ENCODE peak calls at places on chromosome 4, in four cellular contexts. One of them, this sample, is unnamed.

GRCh38 chr4:98544141-98544817 is 114.1 kb downstream of the TSPAN5 start:
- DNase-seq in fibroblast of lung: no peak
- DNase-seq in WERI-Rb-1: no peak
- DNase-seq in heart right ventricle: no peak
- DNase-seq in this sample: no peak

GRCh38 chr4:140237616-140238352 is 83.8 kb upstream of the MAML3 start:
- DNase-seq in heart right ventricle: peak; percentile 76
- DNase-seq in WERI-Rb-1: peak; percentile 83
- DNase-seq in fibroblast of lung: peak; percentile 97
- DNase-seq in this sample: peak; percentile 83

GRCh38 chr4:99847362-99847976 is 30.8 kb downstream of the DAPP1 start:
- DNase-seq in fibroblast of lung: no peak
- DNase-seq in heart right ventricle: no peak
- DNase-seq in WERI-Rb-1: no peak
- DNase-seq in this sample: no peak

GRCh38 chr4:150572704-150573504 is 9.0 kb upstream of the MAB21L2 start:
- DNase-seq in heart right ventricle: no peak
- DNase-seq in fibroblast of lung: no peak
- DNase-seq in WERI-Rb-1: no peak
- DNase-seq in this sample: no peak

GRCh38 chr4:4216668-4217067 is 10.1 kb downstream of the OTOP1 start:
- DNase-seq in WERI-Rb-1: no peak
- DNase-seq in heart right ventricle: no peak
- DNase-seq in fibroblast of lung: no peak
- DNase-seq in this sample: no peak

GRCh38 chr4:41192136-41192535 is 22.2 kb downstream of the APBB2 start:
- DNase-seq in WERI-Rb-1: no peak
- DNase-seq in heart right ventricle: no peak
- DNase-seq in fibroblast of lung: no peak
- DNase-seq in this sample: no peak

GRCh38 chr4:124307143-124307542 is 405.4 kb downstream of the ANKRD50 start:
- DNase-seq in fibroblast of lung: no peak
- DNase-seq in heart right ventricle: no peak
- DNase-seq in WERI-Rb-1: no peak
- DNase-seq in this sample: no peak

GRCh38 chr4:78432896-78433295 is 118.7 kb upstream of the ANXA3 start:
- DNase-seq in fibroblast of lung: no peak
- DNase-seq in heart right ventricle: no peak
- DNase-seq in WERI-Rb-1: no peak
- DNase-seq in this sample: no peak

GRCh38 chr4:8215001-8215427 is 15.9 kb downstream of the SH3TC1 start:
- DNase-seq in fibroblast of lung: peak; percentile 90
- DNase-seq in WERI-Rb-1: no peak
- DNase-seq in heart right ventricle: no peak
- DNase-seq in this sample: no peak

GRCh38 chr4:139704915-139705485 is 39.4 kb downstream of the MGST2 start:
- DNase-seq in WERI-Rb-1: no peak
- DNase-seq in heart right ventricle: no peak
- DNase-seq in fibroblast of lung: peak; percentile 10
- DNase-seq in this sample: no peak

GRCh38 chr4:5366421-5366820 is 315.1 kb downstream of the STK32B start:
- DNase-seq in heart right ventricle: no peak
- DNase-seq in fibroblast of lung: no peak
- DNase-seq in WERI-Rb-1: no peak
- DNase-seq in this sample: no peak

GRCh38 chr4:155819066-155819465 is 47.0 kb downstream of the ASIC5 start:
- DNase-seq in WERI-Rb-1: no peak
- DNase-seq in fibroblast of lung: peak; percentile 80
- DNase-seq in heart right ventricle: peak; percentile 15
- DNase-seq in this sample: no peak

GRCh38 chr4:124097447-124097846 is 615.1 kb downstream of the ANKRD50 start:
- DNase-seq in fibroblast of lung: no peak
- DNase-seq in heart right ventricle: no peak
- DNase-seq in WERI-Rb-1: no peak
- DNase-seq in this sample: no peak

GRCh38 chr4:76630748-76631147 is 195.7 kb downstream of the SHROOM3 start:
- DNase-seq in fibroblast of lung: no peak
- DNase-seq in WERI-Rb-1: no peak
- DNase-seq in heart right ventricle: no peak
- DNase-seq in this sample: no peak

GRCh38 chr4:171880136-171880535 is 66.9 kb downstream of the GALNTL6 start:
- DNase-seq in heart right ventricle: no peak
- DNase-seq in fibroblast of lung: peak; percentile 0
- DNase-seq in WERI-Rb-1: no peak
- DNase-seq in this sample: no peak

GRCh38 chr4:181308476-181309170 is 934.6 kb upstream of the TENM3 start:
- DNase-seq in heart right ventricle: no peak
- DNase-seq in fibroblast of lung: no peak
- DNase-seq in WERI-Rb-1: no peak
- DNase-seq in this sample: no peak

GRCh38 chr4:18166925-18167324 is 145.4 kb upstream of the LCORL start:
- DNase-seq in fibroblast of lung: no peak
- DNase-seq in heart right ventricle: no peak
- DNase-seq in WERI-Rb-1: no peak
- DNase-seq in this sample: no peak

GRCh38 chr4:85514783-85515182 is 39.8 kb downstream of the ARHGAP24 start:
- DNase-seq in WERI-Rb-1: no peak
- DNase-seq in heart right ventricle: no peak
- DNase-seq in fibroblast of lung: no peak
- DNase-seq in this sample: no peak

GRCh38 chr4:121182296-121182695 is 18.2 kb upstream of the TNIP3 start:
- DNase-seq in WERI-Rb-1: no peak
- DNase-seq in fibroblast of lung: peak; percentile 34
- DNase-seq in heart right ventricle: no peak
- DNase-seq in this sample: no peak

GRCh38 chr4:10173039-10173753 is 56.6 kb upstream of the WDR1 start:
- DNase-seq in fibroblast of lung: peak; percentile 23
- DNase-seq in WERI-Rb-1: no peak
- DNase-seq in heart right ventricle: no peak
- DNase-seq in this sample: no peak

GRCh38 chr4:149746281-149746680 is 69.4 kb downstream of the IQCM start:
- DNase-seq in fibroblast of lung: no peak
- DNase-seq in heart right ventricle: no peak
- DNase-seq in WERI-Rb-1: no peak
- DNase-seq in this sample: no peak

GRCh38 chr4:5789141-5789540 is 78.1 kb downstream of the EVC start:
- DNase-seq in WERI-Rb-1: no peak
- DNase-seq in heart right ventricle: no peak
- DNase-seq in fibroblast of lung: no peak
- DNase-seq in this sample: no peak

GRCh38 chr4:152988721-152989553 is 52.8 kb downstream of the FHDC1 start:
- DNase-seq in WERI-Rb-1: no peak
- DNase-seq in heart right ventricle: no peak
- DNase-seq in fibroblast of lung: no peak
- DNase-seq in this sample: no peak

GRCh38 chr4:147157860-147158701 is 212.4 kb upstream of the TTC29 start:
- DNase-seq in fibroblast of lung: peak; percentile 43
- DNase-seq in heart right ventricle: peak; percentile 33
- DNase-seq in WERI-Rb-1: peak; percentile 69
- DNase-seq in this sample: peak; percentile 78

GRCh38 chr4:54185380-54185779 is 43.7 kb upstream of the PDGFRA start:
- DNase-seq in heart right ventricle: no peak
- DNase-seq in WERI-Rb-1: no peak
- DNase-seq in fibroblast of lung: no peak
- DNase-seq in this sample: no peak

GRCh38 chr4:38692421-38692820 is 28.4 kb downstream of the KLF3 start:
- DNase-seq in heart right ventricle: no peak
- DNase-seq in fibroblast of lung: no peak
- DNase-seq in WERI-Rb-1: no peak
- DNase-seq in this sample: no peak
- H3K36me3 ChIP-seq in heart right ventricle: peaks cover 87% of the 10 kb centered on the region
- H3K36me3 ChIP-seq in fibroblast of lung: peaks cover 15% of the 10 kb centered on the region
- H3K36me3 ChIP-seq in WERI-Rb-1: peaks cover 61% of the 10 kb centered on the region
- H3K36me3 ChIP-seq in this sample: peaks cover 26% of the 10 kb centered on the region

GRCh38 chr4:792729-793108 is 33.2 kb downstream of the CPLX1 start:
- DNase-seq in WERI-Rb-1: no peak
- DNase-seq in fibroblast of lung: no peak
- DNase-seq in heart right ventricle: no peak
- DNase-seq in this sample: no peak
- H3K4me3 ChIP-seq in WERI-Rb-1: no peak overlapping the region
- H3K4me3 ChIP-seq in fibroblast of lung: no peak overlapping the region
- H3K4me3 ChIP-seq in heart right ventricle: peak overlapping the region; percentile 24
- H3K4me3 ChIP-seq in this sample: no peak overlapping the region

DNA sequence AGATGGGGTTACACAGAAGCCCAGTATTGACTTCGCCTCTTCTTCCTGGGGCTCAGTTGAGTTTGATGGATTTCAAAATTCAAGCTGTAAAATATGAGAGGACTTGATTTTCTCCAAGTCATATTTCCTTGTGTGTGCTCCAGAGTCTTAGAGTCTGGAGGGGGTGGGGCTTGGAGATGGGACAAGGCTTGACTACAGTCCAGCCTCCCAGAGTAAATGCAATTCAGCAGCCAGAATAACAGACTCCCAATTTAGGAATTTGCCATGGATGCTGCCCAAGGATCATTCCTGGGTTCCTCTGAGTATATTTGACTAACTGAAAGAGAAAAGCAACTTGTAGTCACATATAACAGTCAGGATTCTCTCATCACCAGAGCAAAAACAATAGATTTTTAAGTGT is 53.7 kb upstream of the RBPJ start:
- DNase-seq in WERI-Rb-1: no peak
- DNase-seq in heart right ventricle: peak; percentile 37
- DNase-seq in fibroblast of lung: peak; percentile 64
- DNase-seq in this sample: no peak
- H3K27me3 ChIP-seq in WERI-Rb-1: no peaks in the 10 kb centered on the region
- H3K27me3 ChIP-seq in heart right ventricle: no peaks in the 10 kb centered on the region
- H3K27me3 ChIP-seq in fibroblast of lung: no peaks in the 10 kb centered on the region
- H3K27me3 ChIP-seq in this sample: no peaks in the 10 kb centered on the region

GRCh38 chr4:106092361-106093040 is 197.2 kb downstream of the NPNT start:
- DNase-seq in heart right ventricle: no peak
- DNase-seq in WERI-Rb-1: no peak
- DNase-seq in fibroblast of lung: no peak
- DNase-seq in this sample: no peak
- H3K36me3 ChIP-seq in heart right ventricle: peaks cover 75% of the 10 kb centered on the region
- H3K36me3 ChIP-seq in WERI-Rb-1: no peaks in the 10 kb centered on the region
- H3K36me3 ChIP-seq in fibroblast of lung: no peaks in the 10 kb centered on the region
- H3K36me3 ChIP-seq in this sample: peaks cover 1% of the 10 kb centered on the region

DNA sequence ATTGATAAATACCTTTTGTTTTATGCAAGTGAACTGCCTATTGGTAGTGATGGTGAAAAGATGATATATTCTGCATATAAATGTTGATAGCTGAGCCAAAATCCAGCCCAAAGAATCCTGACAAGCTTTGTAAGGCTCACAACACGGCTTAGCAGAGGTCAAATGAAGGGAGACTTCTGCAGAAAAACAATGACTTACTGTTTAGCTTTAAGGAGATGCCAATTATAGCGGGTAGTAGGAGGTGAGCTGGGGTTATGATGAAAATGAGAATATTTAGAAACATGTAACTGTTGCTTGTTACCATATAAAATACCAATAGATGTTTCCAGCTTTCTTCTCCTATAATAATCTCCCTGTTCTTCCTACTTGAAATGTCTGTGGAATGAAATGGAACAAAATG is 97.1 kb downstream of the AFF1 start:
- DNase-seq in WERI-Rb-1: no peak
- DNase-seq in fibroblast of lung: no peak
- DNase-seq in heart right ventricle: no peak
- DNase-seq in this sample: no peak
- H3K4me3 ChIP-seq in WERI-Rb-1: no peak overlapping the region
- H3K4me3 ChIP-seq in fibroblast of lung: peak overlapping the region; percentile 5
- H3K4me3 ChIP-seq in heart right ventricle: no peak overlapping the region
- H3K4me3 ChIP-seq in this sample: no peak overlapping the region

This sample was measured in H7.